ENCODE peak calls at places on chromosomes 16 and 17, in six cellular contexts. M is stimulated activated CD4-positive, alpha-beta T cell treated with anti-CD3 and anti-CD28 coated beads, TNF-alpha, amount 100 ng/mL, for 24 hours; Y is anterior cingulate cortex; G is H54; I is Panc1; Q is foreskin fibroblast. P is an unnamed sample.

GRCh38 chr16:83233153-83233552 is 574.6 kb upstream of the HSBP1 start:
- DNase-seq in M (no peak), Y (no peak), G (no peak), I (no peak), Q (no peak), P (no peak)

GRCh38 chr16:54286330-54287017 is at the start of gene IRX3:
- DNase-seq in M (no peak), Y (peak; percentile 55), G (peak; percentile 98), I (peak; percentile 45), Q (peak; percentile 90), P (no peak)

GRCh38 chr17:65531508-65532431 is 29.7 kb downstream of the AXIN2 start:
- DNase-seq in M (no peak), Y (peak; percentile 39), G (no peak), I (no peak), Q (peak; percentile 65), P (no peak)

GRCh38 chr16:27646811-27647210 is 96.9 kb downstream of the KATNIP start:
- DNase-seq in M (no peak), Y (no peak), G (no peak), I (no peak), Q (peak; percentile 28), P (no peak)

GRCh38 chr17:78268960-78269892 is 37.8 kb downstream of the TMEM235 start:
- DNase-seq in M (no peak), Y (no peak), G (no peak), I (no peak), Q (no peak), P (no peak)

GRCh38 chr16:50696575-50697420 is 3.4 kb downstream of the NOD2 start:
- DNase-seq in M (no peak), Y (no peak), G (peak; percentile 81), I (no peak), Q (peak; percentile 17), P (no peak)

GRCh38 chr17:78898947-78899346 is 4.1 kb downstream of the CEP295NL start:
- DNase-seq in M (no peak), Y (no peak), G (no peak), I (no peak), Q (no peak), P (no peak)

GRCh38 chr16:49441366-49441780 is 67.8 kb downstream of the C16orf78 start:
- DNase-seq in M (peak; percentile 11), Y (no peak), G (no peak), I (no peak), Q (no peak), P (peak; percentile 72)

GRCh38 chr16:24228514-24228913 is 27.6 kb upstream of the CACNG3 start:
- DNase-seq in M (no peak), Y (no peak), G (no peak), I (no peak), Q (no peak), P (no peak)

GRCh38 chr17:71251276-71251675 is 869.5 kb upstream of the SOX9 start:
- DNase-seq in M (no peak), Y (no peak), G (no peak), I (no peak), Q (no peak), P (no peak)

GRCh38 chr16:87465306-87465705 is 27.5 kb downstream of the ZCCHC14 start:
- DNase-seq in M (no peak), Y (no peak), G (peak; percentile 67), I (no peak), Q (peak; percentile 86), P (no peak)

GRCh38 chr17:57470906-57471305 is 214.6 kb downstream of the MSI2 start:
- DNase-seq in M (no peak), Y (no peak), G (no peak), I (no peak), Q (no peak), P (no peak)

GRCh38 chr17:80118601-80119270 is 17.4 kb downstream of the GAA start:
- DNase-seq in M (no peak), Y (no peak), G (no peak), I (no peak), Q (no peak), P (no peak)

GRCh38 chr16:73068546-73069401 is 20.8 kb upstream of the ZFHX3 start:
- DNase-seq in M (no peak), Y (no peak), G (no peak), I (no peak), Q (peak; percentile 85), P (no peak)

GRCh38 chr16:47054306-47054705 is 80.8 kb upstream of the DNAJA2 start:
- DNase-seq in M (no peak), Y (no peak), G (no peak), I (no peak), Q (no peak), P (no peak)

GRCh38 chr17:29291163-29291752 is 2.7 kb downstream of the NUFIP2 start:
- DNase-seq in M (no peak), Y (no peak), G (no peak), I (peak; percentile 51), Q (peak; percentile 41), P (peak; percentile 8)

P was measured in GM18507.